ENCODE peak calls at places on chromosomes 5 and 9, in six cellular contexts. I, M, G, S, L and C are unnamed samples.

GRCh38 chr9:69097053-69097452 is 61.5 kb downstream of the FXN start:
- DNase-seq in I (no peak), M (no peak), G (peak; percentile 53), S (no peak), L (no peak), C (no peak)

GRCh38 chr9:98808411-98808815 is 943 bp downstream of the GALNT12 start:
- DNase-seq in I (no peak), M (no peak), G (no peak), S (no peak), L (no peak), C (peak; percentile 79)

GRCh38 chr5:167488371-167488770 is 803.1 kb upstream of the WWC1 start:
- DNase-seq in I (no peak), M (no peak), G (no peak), S (no peak), L (no peak), C (no peak)

GRCh38 chr5:64163746-64164145 is 1.9 kb upstream of the RNF180 start:
- DNase-seq in I (no peak), M (no peak), G (no peak), S (no peak), L (no peak), C (no peak)

GRCh38 chr9:16138961-16139441 is 586.2 kb downstream of the CCDC171 start:
- DNase-seq in I (no peak), M (no peak), G (peak; percentile 75), S (peak; percentile 86), L (peak; percentile 17), C (no peak)

GRCh38 chr9:94139672-94140417 is 55.6 kb downstream of the PTPDC1 start:
- DNase-seq in I (peak; percentile 82), M (no peak), G (peak; percentile 99), S (peak; percentile 98), L (peak; percentile 74), C (no peak)

GRCh38 chr9:69542942-69543704 is 129.0 kb downstream of the APBA1 start:
- DNase-seq in I (no peak), M (no peak), G (no peak), S (no peak), L (no peak), C (no peak)

GRCh38 chr9:72351538-72352453 is 13.2 kb downstream of the ZFAND5 start:
- DNase-seq in I (no peak), M (no peak), G (no peak), S (no peak), L (no peak), C (no peak)

GRCh38 chr9:130499804-130500263 is 55.1 kb downstream of the ASS1 start:
- DNase-seq in I (no peak), M (no peak), G (no peak), S (no peak), L (no peak), C (no peak)

GRCh38 chr5:53100606-53101005 is 9.0 kb downstream of the MOCS2 start:
- DNase-seq in I (no peak), M (no peak), G (no peak), S (no peak), L (no peak), C (no peak)

GRCh38 chr9:117720555-117720954 is 16.4 kb downstream of the TLR4 start:
- DNase-seq in I (no peak), M (no peak), G (peak; percentile 92), S (no peak), L (no peak), C (no peak)

GRCh38 chr5:40606077-40606765 is 73.5 kb upstream of the PTGER4 start:
- DNase-seq in I (no peak), M (no peak), G (no peak), S (no peak), L (no peak), C (no peak)

GRCh38 chr9:135244271-135244691 is 156.8 kb downstream of the OLFM1 start:
- DNase-seq in I (peak; percentile 38), M (no peak), G (no peak), S (no peak), L (no peak), C (peak; percentile 85)

GRCh38 chr9:5425006-5425628 is 12.6 kb downstream of the PLGRKT start:
- DNase-seq in I (no peak), M (no peak), G (peak; percentile 16), S (no peak), L (no peak), C (no peak)

GRCh38 chr5:54524082-54524481 is 6.5 kb downstream of the SNX18 start:
- DNase-seq in I (no peak), M (no peak), G (no peak), S (no peak), L (no peak), C (no peak)

GRCh38 chr5:39266442-39266841 is 47.1 kb upstream of the FYB1 start:
- DNase-seq in I (no peak), M (no peak), G (peak; percentile 24), S (no peak), L (no peak), C (no peak)

GRCh38 chr5:10914741-10915480 is 153.9 kb upstream of the DAP start:
- DNase-seq in I (no peak), M (no peak), G (peak; percentile 59), S (no peak), L (no peak), C (no peak)

GRCh38 chr9:95989304-95989703 is 113.8 kb downstream of the ERCC6L2 start:
- DNase-seq in I (no peak), M (no peak), G (peak; percentile 46), S (no peak), L (no peak), C (no peak)

GRCh38 chr5:57327934-57328333 is 154.1 kb downstream of the GPBP1 start:
- DNase-seq in I (peak; percentile 88), M (no peak), G (no peak), S (no peak), L (no peak), C (no peak)

GRCh38 chr5:180006116-180006515 is 65.4 kb downstream of the RNF130 start:
- DNase-seq in I (no peak), M (no peak), G (no peak), S (no peak), L (no peak), C (no peak)